ENCODE peak calls at places on chromosomes 5 and 9, in nine cellular contexts. O is transverse colon, I is tibial nerve, T is A549, B is body of pancreas, G is IMR-90, A is HCT116, C is esophagus muscularis mucosa, N is endothelial cell of umbilical vein. K is an unnamed sample.

GRCh38 chr9:70398145-70398556 is 16.3 kb downstream of the KLF9 start:
- DNase-seq in T (no peak), B (no peak), N (no peak), A (no peak), C (no peak), I (no peak), G (no peak), O (no peak), K (no peak)

GRCh38 chr5:13695076-13695712 is 249.3 kb downstream of the DNAH5 start:
- DNase-seq in T (peak), C (no peak), G (peak), O (no peak), A (no peak), N (no peak), I (no peak), B (no peak), K (no peak)

GRCh38 chr5:59079622-59080620 is 497.0 kb downstream of the RAB3C start:
- DNase-seq in I (no peak), T (peak), N (peak), C (no peak), O (no peak), B (peak), A (no peak), G (peak), K (no peak)

GRCh38 chr9:136629879-136630661 is 32.6 kb upstream of the EGFL7 start:
- DNase-seq in O (peak), T (no peak), I (no peak), G (peak), C (no peak), B (peak), A (no peak), N (peak), K (no peak)

GRCh38 chr5:156149203-156149602 is 177.8 kb upstream of the SGCD start:
- DNase-seq in A (no peak), N (no peak), B (no peak), O (no peak), I (no peak), G (peak), T (peak), C (no peak), K (no peak)

GRCh38 chr9:120741701-120742100 is 27.4 kb upstream of the MEGF9 start:
- DNase-seq in B (no peak), G (no peak), T (no peak), C (no peak), I (no peak), O (no peak), N (peak), A (no peak), K (no peak)

GRCh38 chr5:73507062-73507461 is 8.8 kb downstream of the BTF3 start:
- DNase-seq in A (no peak), B (no peak), T (no peak), I (no peak), O (no peak), N (peak), G (no peak), C (no peak), K (no peak)

GRCh38 chr5:96079075-96079474 is 117.4 kb upstream of the ELL2 start:
- DNase-seq in T (peak), B (no peak), I (no peak), A (peak), G (peak), C (no peak), O (no peak), N (peak), K (no peak)

GRCh38 chr9:83512621-83513020 is 25.6 kb downstream of the FRMD3 start:
- DNase-seq in G (no peak), B (no peak), I (no peak), N (no peak), T (no peak), C (no peak), O (no peak), A (no peak), K (no peak)

GRCh38 chr9:13810510-13810909 is 503.4 kb downstream of the NFIB start:
- DNase-seq in A (no peak), N (no peak), O (no peak), I (no peak), B (no peak), C (peak), G (no peak), T (no peak), K (no peak)

GRCh38 chr9:2340046-2340760 is 281.4 kb upstream of the VLDLR start:
- DNase-seq in B (no peak), T (no peak), I (no peak), N (no peak), G (peak), A (no peak), C (peak), O (no peak), K (no peak)

GRCh38 chr5:98296426-98296825 is 477.0 kb upstream of the RGMB start:
- DNase-seq in I (no peak), A (no peak), T (no peak), O (no peak), N (no peak), G (peak), B (no peak), C (no peak), K (no peak)

GRCh38 chr9:69122391-69123141 is 51.5 kb upstream of the TJP2 start:
- DNase-seq in C (no peak), B (peak), T (no peak), I (no peak), O (peak), G (peak), N (peak), A (peak), K (no peak)

GRCh38 chr9:121434946-121435345 is 64.7 kb downstream of the GGTA1 start:
- DNase-seq in T (no peak), G (peak), N (no peak), O (no peak), C (no peak), B (no peak), A (no peak), I (no peak), K (no peak)

GRCh38 chr5:104498281-104498680 is 935.7 kb upstream of the NUDT12 start:
- DNase-seq in N (peak), B (no peak), C (no peak), I (no peak), G (peak), T (no peak), A (no peak), O (no peak), K (no peak)

GRCh38 chr9:5425006-5425628 is 12.6 kb downstream of the PLGRKT start:
- DNase-seq in G (no peak), B (no peak), N (peak), I (no peak), T (peak), C (no peak), O (no peak), A (no peak), K (no peak)

GRCh38 chr9:114238471-114238870 is 83.1 kb downstream of the COL27A1 start:
- DNase-seq in G (no peak), A (no peak), I (no peak), C (no peak), N (peak), B (no peak), T (no peak), O (no peak), K (no peak)

GRCh38 chr9:131423171-131423581 is 29.3 kb downstream of the PRRC2B start:
- DNase-seq in O (peak), A (no peak), C (no peak), B (peak), G (peak), T (peak), I (peak), N (peak), K (peak)

GRCh38 chr9:72585737-72586136 is 64.3 kb downstream of the TMC1 start:
- DNase-seq in I (no peak), N (no peak), O (no peak), T (peak), A (no peak), B (peak), G (peak), C (no peak), K (no peak)

GRCh38 chr5:32869216-32869615 is 158.1 kb downstream of the NPR3 start:
- DNase-seq in T (no peak), I (no peak), G (peak), C (no peak), O (no peak), A (no peak), B (no peak), N (no peak), K (no peak)

GRCh38 chr5:53249529-53249928 is 140.0 kb upstream of the MOCS2 start:
- DNase-seq in O (no peak), A (no peak), N (peak), T (peak), I (no peak), C (no peak), G (peak), B (no peak), K (no peak)
- H3K27ac ChIP-seq in O (peak), A (no peak), N (no peak), T (peak), I (no peak), C (no peak), G (peak), B (no peak), K (no peak)

DNA sequence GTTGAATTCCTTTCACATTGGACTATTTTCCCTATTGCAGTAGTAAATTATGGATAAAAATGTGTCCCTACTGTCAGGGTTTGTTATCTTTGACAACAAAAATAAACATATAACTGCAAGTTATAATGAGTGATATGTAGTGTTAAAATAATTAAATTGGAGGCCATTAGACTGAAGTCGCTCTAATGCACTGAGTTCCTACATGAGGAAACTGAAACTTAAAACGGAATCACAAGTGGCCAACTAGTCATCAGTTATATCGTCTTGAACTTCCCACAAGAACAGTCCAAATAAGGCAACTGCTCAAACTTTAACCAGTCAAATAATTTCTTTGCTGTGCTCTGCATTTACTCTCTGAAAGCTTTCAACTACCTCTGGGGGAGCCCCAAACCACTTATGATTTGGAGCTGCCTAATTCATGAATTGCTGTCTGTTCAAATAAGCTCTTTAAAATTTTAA is 2.1 kb upstream of the IFT74 start:
- DNase-seq in A (no peak), O (no peak), C (no peak), N (no peak), T (no peak), B (no peak), I (no peak), G (peak), K (no peak)
- TF ChIP-seq POLR2A in A (no peak), O (no peak), C (no peak), N (no peak), T (no peak), B (no peak), I (no peak), G (no peak), K (no peak)

GRCh38 chr5:157582731-157583580 is 7.4 kb upstream of the ADAM19 start:
- DNase-seq in O (no peak), T (no peak), I (no peak), N (peak), G (no peak), A (no peak), B (no peak), C (no peak), K (no peak)
- TF ChIP-seq CTCF in O (no peak), T (no peak), I (no peak), N (no peak), G (no peak), A (no peak), B (no peak), C (no peak), K (no peak)

GRCh38 chr5:151084363-151084762 is 3.5 kb upstream of the TNIP1 start:
- DNase-seq in G (peak), B (no peak), I (no peak), T (no peak), C (no peak), N (no peak), O (no peak), A (no peak), K (no peak)
- H3K27ac ChIP-seq in G (no peak), B (peak), I (no peak), T (peak), C (no peak), N (no peak), O (peak), A (no peak), K (no peak)

GRCh38 chr5:42811591-42812392 is at the start of gene SELENOP:
- DNase-seq in C (no peak), T (peak), O (peak), N (peak), B (peak), I (peak), G (no peak), A (peak), K (peak)
- TF ChIP-seq POLR2A in C (peak), T (no peak), O (peak), N (no peak), B (peak), I (peak), G (no peak), A (no peak), K (peak)

GRCh38 chr9:77429928-77430327 is 218.2 kb downstream of the GNA14 start:
- DNase-seq in C (no peak), O (no peak), B (no peak), A (no peak), T (no peak), N (no peak), I (no peak), G (no peak), K (no peak)

GRCh38 chr9:77424993-77425392 is 223.1 kb downstream of the GNA14 start:
- DNase-seq in T (no peak), N (peak), I (no peak), A (no peak), C (no peak), B (no peak), G (peak), O (no peak), K (no peak)

GRCh38 chr9:77423841-77424240 is 224.3 kb downstream of the GNA14 start:
- DNase-seq in T (no peak), I (no peak), C (no peak), N (no peak), B (no peak), O (no peak), G (no peak), A (no peak), K (no peak)

GRCh38 chr9:77426712-77427111 is 221.4 kb downstream of the GNA14 start:
- DNase-seq in G (no peak), I (no peak), T (no peak), N (no peak), B (no peak), O (no peak), A (no peak), C (no peak), K (no peak)

DNA sequence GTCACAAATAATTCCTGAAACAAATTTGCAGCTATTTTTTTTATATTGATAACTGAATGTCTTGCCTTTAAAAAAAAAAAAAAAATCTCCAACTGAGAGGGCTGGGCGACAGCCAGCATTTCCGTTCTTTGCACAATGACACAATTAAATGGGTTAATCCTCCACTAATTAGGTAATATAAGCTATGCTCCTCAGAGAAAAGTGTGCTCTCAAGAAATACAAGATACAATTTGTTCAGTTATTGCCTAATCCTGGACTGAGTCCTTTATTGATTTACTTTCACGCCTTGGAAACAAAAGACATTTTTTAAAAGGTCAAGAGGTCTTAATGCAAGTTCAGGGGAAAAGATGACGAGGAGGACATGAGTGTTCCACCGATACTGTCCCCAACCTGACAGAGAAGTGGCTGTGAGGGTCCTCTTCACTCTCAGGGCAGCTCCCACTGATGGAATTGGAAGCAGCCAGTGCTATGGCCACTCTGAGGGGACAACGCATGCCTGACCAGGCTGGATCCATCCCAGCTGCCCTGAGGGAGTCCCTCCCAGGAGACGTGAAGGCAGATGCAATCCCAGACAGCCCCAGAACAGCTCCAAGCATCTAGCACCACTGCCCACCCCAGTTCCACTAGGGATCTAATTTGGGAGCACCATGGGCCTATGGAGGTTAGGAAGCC is 220.7 kb downstream of the GNA14 start:
- DNase-seq in B (no peak), O (no peak), C (no peak), G (no peak), T (no peak), I (no peak), N (no peak), A (no peak), K (no peak)
- TF ChIP-seq CTCF in B (no peak), O (no peak), C (no peak), G (no peak), T (no peak), I (no peak), N (no peak), A (no peak), K (no peak)

GRCh38 chr5:143315214-143315613 is 88.3 kb downstream of the NR3C1 start:
- DNase-seq in O (no peak), A (no peak), G (no peak), I (no peak), T (no peak), N (no peak), B (no peak), C (no peak), K (no peak)

GRCh38 chr5:143313298-143313852 is 90.1 kb downstream of the NR3C1 start:
- DNase-seq in G (no peak), T (no peak), O (no peak), C (no peak), B (no peak), N (peak), I (no peak), A (no peak), K (no peak)

GRCh38 chr5:143315929-143316328 is 87.6 kb downstream of the NR3C1 start:
- DNase-seq in O (no peak), T (no peak), I (no peak), A (no peak), C (no peak), N (no peak), B (no peak), G (no peak), K (no peak)

GRCh38 chr5:143314123-143314522 is 89.4 kb downstream of the NR3C1 start:
- DNase-seq in C (no peak), N (no peak), B (no peak), G (no peak), O (no peak), T (no peak), A (no peak), I (no peak), K (no peak)

GRCh38 chr5:143314664-143315063 is 88.8 kb downstream of the NR3C1 start:
- DNase-seq in N (peak), I (no peak), B (no peak), C (no peak), G (peak), A (no peak), T (no peak), O (no peak), K (no peak)
- H3K27ac ChIP-seq in N (peak), I (no peak), B (no peak), C (no peak), G (peak), A (no peak), T (no peak), O (no peak), K (no peak)